ENCODE peak calls at places on chromosomes 12 and 14, in ten cellular contexts. Q is PC-3; B is left ventricle myocardium inferior; H is stomach; R is spleen; P is lung; J is CD4-positive, CD25-positive, alpha-beta regulatory T cell; D is body of pancreas; G is cardiac muscle cell; X is foreskin keratinocyte. E is an unnamed sample.

GRCh38 chr12:52779914-52780313 is 2.8 kb upstream of the KRT76 start:
- DNase-seq in R (no peak), B (no peak), D (no peak), Q (no peak), G (no peak), P (no peak), X (no peak), H (no peak), J (no peak), E (no peak)

GRCh38 chr14:103286460-103286859 is 47.6 kb upstream of the EIF5 start:
- DNase-seq in P (no peak), D (no peak), G (no peak), R (no peak), J (no peak), X (no peak), B (no peak), H (no peak), Q (no peak), E (no peak)

GRCh38 chr14:85558505-85558904 is 28.6 kb downstream of the FLRT2 start:
- DNase-seq in H (no peak), R (no peak), B (no peak), P (no peak), Q (no peak), J (no peak), X (no peak), G (no peak), D (no peak), E (no peak)

GRCh38 chr12:24111101-24111500 is 161.6 kb upstream of the SOX5 start:
- DNase-seq in J (no peak), D (no peak), B (no peak), H (no peak), X (peak; percentile 61), G (no peak), R (no peak), P (no peak), Q (no peak), E (no peak)

GRCh38 chr12:52257074-52257551 is 17.3 kb upstream of the KRT86 start:
- DNase-seq in J (no peak), D (peak; percentile 8), R (peak; percentile 25), P (no peak), X (no peak), Q (no peak), H (no peak), G (no peak), B (no peak), E (no peak)

GRCh38 chr12:80142640-80143039 is 43.3 kb downstream of the OTOGL start:
- DNase-seq in R (no peak), P (no peak), G (no peak), D (no peak), X (no peak), Q (no peak), J (no peak), H (no peak), B (no peak), E (no peak)

GRCh38 chr14:90733139-90733808 is 83.0 kb downstream of the TTC7B start:
- DNase-seq in R (no peak), B (peak; percentile 31), X (no peak), G (no peak), P (no peak), Q (no peak), H (no peak), D (no peak), J (no peak), E (no peak)

GRCh38 chr14:55191101-55191880 is at the start of gene DLGAP5:
- DNase-seq in R (peak; percentile 95), D (peak; percentile 90), B (peak; percentile 90), H (peak; percentile 92), P (peak; percentile 94), G (peak; percentile 96), Q (peak; percentile 100), J (peak; percentile 90), X (peak; percentile 91), E (peak; percentile 81)

GRCh38 chr12:53065470-53065869 is 13.7 kb downstream of the SPRYD3 start:
- DNase-seq in G (no peak), X (no peak), R (no peak), B (no peak), P (peak; percentile 28), Q (no peak), H (no peak), D (no peak), J (no peak), E (no peak)

GRCh38 chr14:34324363-34324795 is 137.7 kb downstream of the SPTSSA start:
- DNase-seq in P (no peak), D (peak; percentile 41), R (no peak), Q (peak; percentile 67), H (no peak), B (no peak), X (no peak), J (no peak), G (peak; percentile 67), E (no peak)

GRCh38 chr12:107929436-107929835 is 154.9 kb downstream of the ASCL4 start:
- DNase-seq in X (no peak), Q (peak; percentile 75), G (peak; percentile 38), R (no peak), P (no peak), J (no peak), D (no peak), H (no peak), B (no peak), E (no peak)

GRCh38 chr12:113135178-113136127 is at the start of gene RASAL1:
- DNase-seq in H (peak; percentile 79), Q (peak; percentile 44), B (no peak), P (no peak), D (peak; percentile 67), R (peak; percentile 88), X (no peak), G (peak; percentile 40), J (peak; percentile 67), E (no peak)

GRCh38 chr12:114984641-114985041 is 300.7 kb upstream of the TBX3 start:
- DNase-seq in P (no peak), J (no peak), G (no peak), X (no peak), Q (no peak), R (no peak), B (no peak), D (no peak), H (no peak), E (no peak)

GRCh38 chr14:74793506-74794155 is 30.5 kb downstream of the YLPM1 start:
- DNase-seq in J (no peak), P (no peak), X (no peak), G (no peak), H (no peak), B (no peak), R (no peak), Q (peak; percentile 32), D (no peak), E (no peak)

GRCh38 chr14:104685216-104685997 is 4.0 kb upstream of the INF2 start:
- DNase-seq in G (no peak), J (no peak), P (no peak), B (no peak), H (no peak), R (no peak), X (no peak), D (no peak), Q (no peak), E (no peak)
- H3K4me1 ChIP-seq in G (peaks cover 32% of the 10 kb centered on the region), J (peaks cover 44% of the 10 kb centered on the region), P (peaks cover 41% of the 10 kb centered on the region), B (peaks cover 66% of the 10 kb centered on the region), H (peaks cover 56% of the 10 kb centered on the region), R (peaks cover 33% of the 10 kb centered on the region), X (peaks cover 40% of the 10 kb centered on the region), D (peaks cover 53% of the 10 kb centered on the region), Q (peaks cover 56% of the 10 kb centered on the region), E (peaks cover 29% of the 10 kb centered on the region)

GRCh38 chr12:11729439-11730150 is 80.1 kb downstream of the ETV6 start:
- DNase-seq in H (no peak), B (no peak), J (no peak), G (no peak), P (no peak), X (no peak), R (no peak), Q (no peak), D (no peak), E (no peak)
- H3K4me1 ChIP-seq in H (peaks cover 67% of the 10 kb centered on the region), B (peaks cover 49% of the 10 kb centered on the region), J (peaks cover 43% of the 10 kb centered on the region), G (peaks cover 34% of the 10 kb centered on the region), P (peaks cover 19% of the 10 kb centered on the region), X (peaks cover 40% of the 10 kb centered on the region), R (peaks cover 66% of the 10 kb centered on the region), Q (peaks cover 33% of the 10 kb centered on the region), D (peaks cover 85% of the 10 kb centered on the region), E (peaks cover 58% of the 10 kb centered on the region)

GRCh38 chr14:92946847-92947545 is 24.0 kb downstream of the CHGA start:
- DNase-seq in G (no peak), J (no peak), R (no peak), H (no peak), B (no peak), X (no peak), P (no peak), Q (no peak), D (no peak), E (no peak)

GRCh38 chr14:92944976-92945375 is 22.0 kb downstream of the CHGA start:
- DNase-seq in D (no peak), G (no peak), Q (no peak), P (no peak), J (no peak), B (no peak), H (no peak), X (no peak), R (no peak), E (no peak)

GRCh38 chr14:92943855-92944570 is 21.1 kb downstream of the CHGA start:
- DNase-seq in H (no peak), R (no peak), J (no peak), B (no peak), G (no peak), Q (no peak), P (no peak), D (no peak), X (no peak), E (no peak)

GRCh38 chr14:92945959-92946846 is 23.3 kb downstream of the CHGA start:
- DNase-seq in P (peak; percentile 66), X (no peak), H (peak; percentile 91), J (no peak), R (peak; percentile 85), Q (peak; percentile 80), G (no peak), D (peak; percentile 72), B (peak; percentile 56), E (no peak)

DNA sequence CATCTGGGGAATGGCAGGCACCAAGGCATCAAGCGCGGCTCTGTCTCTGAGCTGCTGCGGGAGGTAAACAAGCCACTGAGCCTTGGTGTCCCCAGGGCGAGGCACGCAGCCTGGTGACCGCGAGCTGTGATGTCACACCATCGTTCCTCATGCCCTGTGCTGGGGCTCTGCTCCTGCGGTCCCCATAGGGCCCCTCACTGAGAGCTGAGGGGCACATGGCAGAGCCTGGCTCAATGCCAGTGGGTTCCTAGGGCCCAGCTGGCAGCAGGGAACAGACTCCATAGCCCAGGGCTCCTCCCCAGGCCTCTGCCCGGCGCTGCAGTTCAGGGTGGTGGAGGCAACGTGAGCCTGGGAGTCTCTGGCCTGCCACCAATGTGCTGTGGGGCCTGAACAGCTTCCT is 22.6 kb downstream of the CHGA start:
- DNase-seq in H (no peak), J (no peak), D (no peak), P (no peak), R (no peak), Q (no peak), G (no peak), X (no peak), B (no peak), E (no peak)
- H3K4me1 ChIP-seq in H (peaks cover 7% of the 10 kb centered on the region), J (no peaks in the 10 kb centered on the region), D (peaks cover 7% of the 10 kb centered on the region), P (peaks cover 7% of the 10 kb centered on the region), R (no peaks in the 10 kb centered on the region), Q (peaks cover 10% of the 10 kb centered on the region), G (no peaks in the 10 kb centered on the region), X (no peaks in the 10 kb centered on the region), B (peaks cover 43% of the 10 kb centered on the region), E (no peaks in the 10 kb centered on the region)

DNA sequence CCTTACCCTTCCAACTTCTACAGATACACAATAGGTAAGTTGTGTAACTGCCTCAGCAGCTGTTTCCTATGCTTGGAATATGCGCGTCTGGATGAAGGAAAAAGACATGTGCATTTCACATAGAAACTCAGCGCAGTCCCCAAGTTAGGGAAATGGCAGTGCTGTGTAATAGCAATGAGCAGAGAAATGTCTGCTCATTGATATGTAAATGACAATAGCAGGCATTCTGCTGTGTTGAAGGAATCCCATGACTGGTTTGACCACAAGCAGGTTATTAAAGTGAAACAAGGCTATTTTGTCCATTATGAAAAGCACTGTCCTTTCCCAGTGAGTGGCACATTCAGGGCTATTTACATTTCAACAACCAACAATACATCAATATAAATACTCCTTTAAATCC is 106.6 kb downstream of the BTG1 start:
- DNase-seq in P (no peak), J (no peak), H (no peak), Q (no peak), G (no peak), D (no peak), R (no peak), X (no peak), B (no peak), E (no peak)
- H3K4me1 ChIP-seq in P (peaks cover 1% of the 10 kb centered on the region), J (peaks cover 67% of the 10 kb centered on the region), H (no peaks in the 10 kb centered on the region), Q (peaks cover 23% of the 10 kb centered on the region), G (peaks cover 17% of the 10 kb centered on the region), D (peaks cover 20% of the 10 kb centered on the region), R (peaks cover 11% of the 10 kb centered on the region), X (peaks cover 53% of the 10 kb centered on the region), B (peaks cover 43% of the 10 kb centered on the region), E (peaks cover 6% of the 10 kb centered on the region)

E was measured in thoracic aorta.